ENCODE peak calls at places on chromosomes 13 and 19, in eight cellular contexts. One of them, this sample, is unnamed.

GRCh38 chr19:58009666-58010301 is 7.2 kb upstream of the ZNF606 start:
- DNase-seq in vagina: no peak
- DNase-seq in suprapubic skin: no peak
- DNase-seq in breast epithelium: peak
- DNase-seq in GM12878: no peak
- DNase-seq in upper lobe of left lung: peak
- DNase-seq in endothelial cell of umbilical vein: peak
- DNase-seq in K562: peak
- DNase-seq in this sample: peak

GRCh38 chr19:38004100-38004504 is 97.1 kb downstream of the SIPA1L3 start:
- DNase-seq in vagina: no peak
- DNase-seq in suprapubic skin: no peak
- DNase-seq in breast epithelium: no peak
- DNase-seq in GM12878: no peak
- DNase-seq in upper lobe of left lung: no peak
- DNase-seq in endothelial cell of umbilical vein: no peak
- DNase-seq in K562: no peak
- DNase-seq in this sample: no peak

GRCh38 chr19:15913830-15914229 is 16.0 kb upstream of the CYP4F2 start:
- DNase-seq in vagina: peak
- DNase-seq in suprapubic skin: no peak
- DNase-seq in breast epithelium: no peak
- DNase-seq in GM12878: no peak
- DNase-seq in upper lobe of left lung: no peak
- DNase-seq in endothelial cell of umbilical vein: no peak
- DNase-seq in K562: no peak
- DNase-seq in this sample: no peak

GRCh38 chr19:49432141-49433073 is 7.2 kb downstream of the GFY start:
- DNase-seq in vagina: no peak
- DNase-seq in suprapubic skin: peak
- DNase-seq in breast epithelium: no peak
- DNase-seq in GM12878: no peak
- DNase-seq in upper lobe of left lung: no peak
- DNase-seq in endothelial cell of umbilical vein: no peak
- DNase-seq in K562: no peak
- DNase-seq in this sample: no peak

GRCh38 chr13:106104281-106104901 is 431.1 kb downstream of the EFNB2 start:
- DNase-seq in vagina: no peak
- DNase-seq in suprapubic skin: no peak
- DNase-seq in breast epithelium: no peak
- DNase-seq in GM12878: no peak
- DNase-seq in upper lobe of left lung: no peak
- DNase-seq in endothelial cell of umbilical vein: peak
- DNase-seq in K562: no peak
- DNase-seq in this sample: no peak

GRCh38 chr13:86087241-86087640 is 288.0 kb upstream of the SLITRK6 start:
- DNase-seq in vagina: no peak
- DNase-seq in suprapubic skin: no peak
- DNase-seq in breast epithelium: no peak
- DNase-seq in GM12878: no peak
- DNase-seq in upper lobe of left lung: no peak
- DNase-seq in endothelial cell of umbilical vein: no peak
- DNase-seq in K562: no peak
- DNase-seq in this sample: no peak

GRCh38 chr19:46349311-46349993 is 2.6 kb downstream of the PPP5C start:
- DNase-seq in vagina: no peak
- DNase-seq in suprapubic skin: no peak
- DNase-seq in breast epithelium: no peak
- DNase-seq in GM12878: no peak
- DNase-seq in upper lobe of left lung: no peak
- DNase-seq in endothelial cell of umbilical vein: no peak
- DNase-seq in K562: no peak
- DNase-seq in this sample: no peak

GRCh38 chr13:112572408-112572807 is 15.5 kb downstream of the TUBGCP3 start:
- DNase-seq in vagina: no peak
- DNase-seq in suprapubic skin: no peak
- DNase-seq in breast epithelium: no peak
- DNase-seq in GM12878: no peak
- DNase-seq in upper lobe of left lung: no peak
- DNase-seq in endothelial cell of umbilical vein: no peak
- DNase-seq in K562: no peak
- DNase-seq in this sample: no peak

GRCh38 chr19:46718157-46718933 is 1.4 kb upstream of the PRKD2 start:
- DNase-seq in vagina: no peak
- DNase-seq in suprapubic skin: no peak
- DNase-seq in breast epithelium: no peak
- DNase-seq in GM12878: peak
- DNase-seq in upper lobe of left lung: no peak
- DNase-seq in endothelial cell of umbilical vein: no peak
- DNase-seq in K562: no peak
- DNase-seq in this sample: peak

GRCh38 chr19:11554160-11554559 is 4.9 kb downstream of the ELOF1 start:
- DNase-seq in vagina: no peak
- DNase-seq in suprapubic skin: no peak
- DNase-seq in breast epithelium: no peak
- DNase-seq in GM12878: peak
- DNase-seq in upper lobe of left lung: no peak
- DNase-seq in endothelial cell of umbilical vein: no peak
- DNase-seq in K562: no peak
- DNase-seq in this sample: no peak

GRCh38 chr13:45473627-45474026 is 8.9 kb downstream of the COG3 start:
- DNase-seq in vagina: no peak
- DNase-seq in suprapubic skin: no peak
- DNase-seq in breast epithelium: no peak
- DNase-seq in GM12878: no peak
- DNase-seq in upper lobe of left lung: no peak
- DNase-seq in endothelial cell of umbilical vein: no peak
- DNase-seq in K562: peak
- DNase-seq in this sample: no peak

GRCh38 chr13:51778407-51778806 is 25.6 kb downstream of the DHRS12 start:
- DNase-seq in vagina: no peak
- DNase-seq in suprapubic skin: no peak
- DNase-seq in breast epithelium: no peak
- DNase-seq in GM12878: no peak
- DNase-seq in upper lobe of left lung: no peak
- DNase-seq in endothelial cell of umbilical vein: no peak
- DNase-seq in K562: no peak
- DNase-seq in this sample: no peak

DNA sequence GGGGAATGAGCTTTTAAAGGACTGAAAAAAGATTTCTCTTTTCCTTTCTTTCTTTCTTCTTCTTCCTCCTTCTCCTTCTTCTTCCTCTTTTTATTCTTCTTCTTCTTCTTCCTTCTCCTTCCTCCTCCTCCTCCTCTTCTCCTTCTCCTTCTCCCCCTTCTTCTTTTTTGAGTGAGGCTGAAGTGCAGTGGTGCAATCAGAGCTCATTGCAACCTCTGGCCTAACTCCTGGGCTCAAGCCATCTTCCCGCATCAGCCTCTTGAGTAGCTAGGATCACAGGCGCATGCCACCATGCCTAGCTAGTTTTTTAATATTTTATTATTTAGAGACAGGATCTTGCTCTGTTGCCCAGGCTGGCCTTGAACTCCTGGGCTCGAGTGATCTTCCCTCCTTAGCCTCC is 120.9 kb upstream of the KL start:
- DNase-seq in vagina: no peak
- DNase-seq in suprapubic skin: no peak
- DNase-seq in breast epithelium: no peak
- DNase-seq in GM12878: no peak
- DNase-seq in upper lobe of left lung: no peak
- DNase-seq in endothelial cell of umbilical vein: no peak
- DNase-seq in K562: no peak
- DNase-seq in this sample: no peak
- TF ChIP-seq POLR2AphosphoS5 in vagina: no peak
- TF ChIP-seq POLR2AphosphoS5 in suprapubic skin: no peak
- TF ChIP-seq POLR2AphosphoS5 in breast epithelium: no peak
- TF ChIP-seq POLR2AphosphoS5 in GM12878: no peak
- TF ChIP-seq POLR2AphosphoS5 in upper lobe of left lung: no peak
- TF ChIP-seq POLR2AphosphoS5 in endothelial cell of umbilical vein: no peak
- TF ChIP-seq POLR2AphosphoS5 in K562: no peak
- TF ChIP-seq POLR2AphosphoS5 in this sample: no peak

GRCh38 chr19:1316466-1316865 is 30.8 kb downstream of the EFNA2 start:
- DNase-seq in vagina: no peak
- DNase-seq in suprapubic skin: no peak
- DNase-seq in breast epithelium: no peak
- DNase-seq in GM12878: no peak
- DNase-seq in upper lobe of left lung: peak
- DNase-seq in endothelial cell of umbilical vein: no peak
- DNase-seq in K562: no peak
- DNase-seq in this sample: no peak

GRCh38 chr19:1313695-1314613 is 28.3 kb downstream of the EFNA2 start:
- DNase-seq in vagina: no peak
- DNase-seq in suprapubic skin: no peak
- DNase-seq in breast epithelium: no peak
- DNase-seq in GM12878: no peak
- DNase-seq in upper lobe of left lung: peak
- DNase-seq in endothelial cell of umbilical vein: no peak
- DNase-seq in K562: no peak
- DNase-seq in this sample: no peak

GRCh38 chr19:1317274-1317673 is 31.6 kb downstream of the EFNA2 start:
- DNase-seq in vagina: no peak
- DNase-seq in suprapubic skin: no peak
- DNase-seq in breast epithelium: no peak
- DNase-seq in GM12878: no peak
- DNase-seq in upper lobe of left lung: no peak
- DNase-seq in endothelial cell of umbilical vein: no peak
- DNase-seq in K562: no peak
- DNase-seq in this sample: no peak

GRCh38 chr19:1312732-1313694 is 27.3 kb downstream of the EFNA2 start:
- DNase-seq in vagina: no peak
- DNase-seq in suprapubic skin: no peak
- DNase-seq in breast epithelium: no peak
- DNase-seq in GM12878: no peak
- DNase-seq in upper lobe of left lung: peak
- DNase-seq in endothelial cell of umbilical vein: peak
- DNase-seq in K562: no peak
- DNase-seq in this sample: no peak

DNA sequence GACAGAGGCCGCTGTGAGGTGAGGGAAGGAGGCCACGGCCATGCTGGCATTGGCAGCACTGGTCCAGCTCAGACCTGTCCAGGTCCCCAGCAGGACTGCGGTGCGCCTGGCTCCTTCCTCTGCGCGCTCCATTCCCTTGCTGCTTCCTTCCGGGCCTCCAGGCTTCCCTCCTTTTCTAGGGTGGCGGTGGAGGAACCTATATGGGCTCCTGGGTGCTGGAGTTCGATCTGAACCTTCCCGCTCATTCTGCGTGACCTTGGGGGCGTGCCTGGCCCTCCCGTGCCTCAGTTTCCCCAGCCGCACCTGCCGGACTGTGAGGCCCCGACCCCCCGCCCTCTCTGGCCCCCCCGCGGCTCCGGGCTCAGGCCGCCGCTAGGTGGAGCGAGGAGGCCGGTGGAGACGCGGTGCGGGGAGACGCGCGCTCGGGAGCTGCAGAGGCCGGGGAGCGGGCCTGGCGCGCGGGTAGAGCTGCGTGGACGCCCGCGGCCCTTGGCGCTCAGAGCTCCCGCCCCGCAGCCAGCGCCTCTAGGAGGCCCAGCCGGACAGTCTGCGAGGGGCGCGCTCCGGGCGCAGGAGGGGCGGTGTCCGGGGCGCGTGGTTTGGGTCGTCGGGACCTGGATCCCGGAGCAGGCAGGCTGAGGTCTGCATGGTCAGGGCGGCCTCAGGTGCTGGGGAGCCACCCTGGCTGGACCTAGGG is 29.9 kb downstream of the EFNA2 start:
- DNase-seq in vagina: no peak
- DNase-seq in suprapubic skin: no peak
- DNase-seq in breast epithelium: no peak
- DNase-seq in GM12878: no peak
- DNase-seq in upper lobe of left lung: peak
- DNase-seq in endothelial cell of umbilical vein: peak
- DNase-seq in K562: peak
- DNase-seq in this sample: peak
- H3K4me3 ChIP-seq in vagina: peak
- H3K4me3 ChIP-seq in suprapubic skin: peak
- H3K4me3 ChIP-seq in breast epithelium: peak
- H3K4me3 ChIP-seq in GM12878: no peak
- H3K4me3 ChIP-seq in upper lobe of left lung: peak
- H3K4me3 ChIP-seq in endothelial cell of umbilical vein: no peak
- H3K4me3 ChIP-seq in K562: peak
- H3K4me3 ChIP-seq in this sample: peak

GRCh38 chr13:60396783-60397692 is at the start of gene TDRD3:
- DNase-seq in vagina: peak
- DNase-seq in suprapubic skin: peak
- DNase-seq in breast epithelium: peak
- DNase-seq in GM12878: peak
- DNase-seq in upper lobe of left lung: peak
- DNase-seq in endothelial cell of umbilical vein: peak
- DNase-seq in K562: peak
- DNase-seq in this sample: peak
- TF ChIP-seq POLR2A in vagina: peak
- TF ChIP-seq POLR2A in suprapubic skin: no peak
- TF ChIP-seq POLR2A in breast epithelium: no peak
- TF ChIP-seq POLR2A in GM12878: peak
- TF ChIP-seq POLR2A in upper lobe of left lung: no peak
- TF ChIP-seq POLR2A in endothelial cell of umbilical vein: peak
- TF ChIP-seq POLR2A in K562: peak
- TF ChIP-seq POLR2A in this sample: peak

GRCh38 chr19:2476451-2477140 is 669 bp downstream of the GADD45B start:
- DNase-seq in vagina: no peak
- DNase-seq in suprapubic skin: no peak
- DNase-seq in breast epithelium: peak
- DNase-seq in GM12878: no peak
- DNase-seq in upper lobe of left lung: peak
- DNase-seq in endothelial cell of umbilical vein: peak
- DNase-seq in K562: peak
- DNase-seq in this sample: peak

GRCh38 chr19:2478324-2478755 is 2.4 kb downstream of the GADD45B start:
- DNase-seq in vagina: no peak
- DNase-seq in suprapubic skin: peak
- DNase-seq in breast epithelium: peak
- DNase-seq in GM12878: no peak
- DNase-seq in upper lobe of left lung: peak
- DNase-seq in endothelial cell of umbilical vein: peak
- DNase-seq in K562: no peak
- DNase-seq in this sample: peak

GRCh38 chr19:2478756-2479555 is 3.0 kb downstream of the GADD45B start:
- DNase-seq in vagina: no peak
- DNase-seq in suprapubic skin: peak
- DNase-seq in breast epithelium: peak
- DNase-seq in GM12878: no peak
- DNase-seq in upper lobe of left lung: peak
- DNase-seq in endothelial cell of umbilical vein: peak
- DNase-seq in K562: no peak
- DNase-seq in this sample: peak

GRCh38 chr19:2477141-2477710 is 1.3 kb downstream of the GADD45B start:
- DNase-seq in vagina: no peak
- DNase-seq in suprapubic skin: no peak
- DNase-seq in breast epithelium: peak
- DNase-seq in GM12878: no peak
- DNase-seq in upper lobe of left lung: peak
- DNase-seq in endothelial cell of umbilical vein: no peak
- DNase-seq in K562: no peak
- DNase-seq in this sample: peak

DNA sequence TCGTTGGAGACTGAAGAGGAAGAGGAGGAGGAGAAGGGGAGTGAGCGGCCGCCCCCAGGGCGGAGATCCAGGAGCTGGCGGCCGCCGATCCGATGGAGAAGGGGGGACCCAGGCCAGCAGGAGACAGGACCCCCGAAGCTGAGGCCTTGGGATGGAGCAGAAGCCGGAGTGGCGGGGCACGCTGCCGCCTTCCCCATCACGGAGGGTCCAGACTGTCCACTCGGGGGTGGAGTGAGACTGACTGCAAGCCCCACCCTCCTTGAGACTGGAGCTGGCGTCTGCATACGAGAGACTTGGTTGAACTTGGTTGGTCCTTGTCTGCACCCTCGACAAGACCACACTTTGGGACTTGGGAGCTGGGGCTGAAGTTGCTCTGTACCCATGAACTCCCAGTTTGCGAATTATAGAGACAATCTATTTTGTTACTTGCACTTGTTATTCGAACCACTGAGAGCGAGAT is 1.8 kb downstream of the GADD45B start:
- DNase-seq in vagina: no peak
- DNase-seq in suprapubic skin: no peak
- DNase-seq in breast epithelium: no peak
- DNase-seq in GM12878: no peak
- DNase-seq in upper lobe of left lung: peak
- DNase-seq in endothelial cell of umbilical vein: peak
- DNase-seq in K562: no peak
- DNase-seq in this sample: peak
- TF ChIP-seq POLR2AphosphoS5 in vagina: no peak
- TF ChIP-seq POLR2AphosphoS5 in suprapubic skin: no peak
- TF ChIP-seq POLR2AphosphoS5 in breast epithelium: peak
- TF ChIP-seq POLR2AphosphoS5 in GM12878: peak
- TF ChIP-seq POLR2AphosphoS5 in upper lobe of left lung: peak
- TF ChIP-seq POLR2AphosphoS5 in endothelial cell of umbilical vein: peak
- TF ChIP-seq POLR2AphosphoS5 in K562: no peak
- TF ChIP-seq POLR2AphosphoS5 in this sample: peak